ENCODE peak calls at places on chromosomes 6 and 20, in six cellular contexts. F is MCF 10A, S is uterus, X is SK-N-SH, E is pancreas, J is Panc1. I is an unnamed sample.

GRCh38 chr6:72760130-72760793 is 138.4 kb downstream of the KCNQ5 start:
- DNase-seq in F (no peak), S (no peak), X (no peak), E (peak), J (no peak), I (no peak)

GRCh38 chr20:38355161-38356012 is 9.1 kb downstream of the LBP start:
- DNase-seq in F (no peak), S (no peak), X (no peak), E (no peak), J (no peak), I (no peak)

GRCh38 chr6:70210462-70210861 is 92.4 kb downstream of the COL9A1 start:
- DNase-seq in F (peak), S (no peak), X (peak), E (no peak), J (no peak), I (no peak)

GRCh38 chr6:109121411-109121810 is 26.1 kb downstream of the CEP57L1 start:
- DNase-seq in F (no peak), S (no peak), X (no peak), E (no peak), J (no peak), I (no peak)

GRCh38 chr20:57006411-57007170 is 259.9 kb downstream of the BMP7 start:
- DNase-seq in F (no peak), S (no peak), X (no peak), E (no peak), J (no peak), I (no peak)

GRCh38 chr20:9330151-9330550 is 184.2 kb upstream of the LAMP5 start:
- DNase-seq in F (no peak), S (no peak), X (no peak), E (no peak), J (no peak), I (no peak)

GRCh38 chr6:37202788-37203491 is 33.0 kb downstream of the PIM1 start:
- DNase-seq in F (no peak), S (no peak), X (no peak), E (no peak), J (no peak), I (no peak)

GRCh38 chr6:24949020-24949569 is 13.3 kb upstream of the RIPOR2 start:
- DNase-seq in F (no peak), S (no peak), X (no peak), E (no peak), J (no peak), I (no peak)

GRCh38 chr6:2229742-2230141 is 15.7 kb downstream of the GMDS start:
- DNase-seq in F (no peak), S (no peak), X (no peak), E (no peak), J (no peak), I (no peak)

GRCh38 chr6:147205690-147206600 is 1.7 kb downstream of the STXBP5 start:
- DNase-seq in F (peak), S (no peak), X (peak), E (peak), J (no peak), I (no peak)

GRCh38 chr6:14924126-14925024 is 321.5 kb upstream of the JARID2 start:
- DNase-seq in F (no peak), S (no peak), X (no peak), E (no peak), J (no peak), I (peak)

GRCh38 chr6:57207141-57207540 is 15.0 kb downstream of the RAB23 start:
- DNase-seq in F (peak), S (no peak), X (no peak), E (no peak), J (no peak), I (no peak)

GRCh38 chr6:168331058-168331457 is 11.5 kb upstream of the DACT2 start:
- DNase-seq in F (no peak), S (no peak), X (no peak), E (no peak), J (no peak), I (no peak)

GRCh38 chr6:169618526-169619490 is 83.0 kb downstream of the WDR27 start:
- DNase-seq in F (peak), S (no peak), X (no peak), E (no peak), J (no peak), I (no peak)

GRCh38 chr20:16400249-16400648 is 173.0 kb downstream of the KIF16B start:
- DNase-seq in F (no peak), S (no peak), X (no peak), E (no peak), J (no peak), I (no peak)

GRCh38 chr6:135106611-135107010 is 52.0 kb upstream of the HBS1L start:
- DNase-seq in F (no peak), S (no peak), X (no peak), E (no peak), J (no peak), I (no peak)

GRCh38 chr6:40845588-40845987 is 193.4 kb downstream of the UNC5CL start:
- DNase-seq in F (peak), S (no peak), X (no peak), E (peak), J (peak), I (peak)

GRCh38 chr20:49214546-49214945 is 4.7 kb upstream of the DDX27 start:
- DNase-seq in F (no peak), S (no peak), X (no peak), E (no peak), J (no peak), I (no peak)

DNA sequence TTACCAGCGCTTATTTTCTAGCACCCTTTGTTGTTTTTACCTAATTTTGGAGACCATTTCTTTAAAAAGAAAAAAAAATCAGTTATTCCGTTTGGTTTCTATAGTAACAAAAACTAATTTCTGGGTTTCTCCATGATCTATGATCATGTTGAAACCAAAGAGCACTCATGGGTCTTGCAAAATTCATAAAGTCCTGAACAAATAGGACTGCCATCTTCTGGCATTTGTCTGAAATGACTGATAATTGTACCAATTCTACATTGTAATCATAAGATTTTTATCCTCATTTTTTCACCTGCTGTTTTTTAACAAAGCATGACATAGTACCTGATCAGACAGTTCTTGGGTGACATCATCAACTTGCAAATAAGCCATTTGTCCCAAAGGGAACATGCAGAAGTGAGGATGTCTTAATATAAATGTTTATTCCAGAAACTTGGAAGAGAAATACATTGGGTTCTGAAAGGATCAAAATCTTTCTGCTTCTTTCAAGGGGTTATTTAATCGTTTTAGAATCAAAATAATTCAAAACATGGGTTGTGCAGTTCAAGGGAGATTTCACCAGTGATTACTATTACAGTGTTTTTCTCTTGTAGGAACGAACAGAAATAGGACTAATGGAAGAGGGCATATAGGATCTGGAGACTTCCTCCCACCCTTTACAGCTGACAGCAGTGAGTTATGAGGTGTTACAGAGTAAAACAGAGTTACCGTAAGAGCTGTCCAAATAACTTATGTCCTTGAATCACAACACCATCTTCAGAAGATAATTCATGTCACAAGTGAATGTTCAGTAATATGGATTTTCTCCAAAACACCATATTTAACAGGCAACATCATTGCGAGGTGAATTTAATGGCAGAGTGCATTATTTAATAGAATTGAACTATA is 87.1 kb upstream of the GJE1 start:
- DNase-seq in F (peak), S (no peak), X (no peak), E (no peak), J (no peak), I (no peak)
- TF ChIP-seq CTCF in F (peak), S (no peak), X (peak), E (no peak), J (peak), I (no peak)

GRCh38 chr6:26568601-26569432 is 27.9 kb upstream of the ABT1 start:
- DNase-seq in F (peak), S (peak), X (peak), E (peak), J (peak), I (peak)
- TF ChIP-seq CTCF in F (no peak), S (peak), X (peak), E (no peak), J (peak), I (no peak)

DNA sequence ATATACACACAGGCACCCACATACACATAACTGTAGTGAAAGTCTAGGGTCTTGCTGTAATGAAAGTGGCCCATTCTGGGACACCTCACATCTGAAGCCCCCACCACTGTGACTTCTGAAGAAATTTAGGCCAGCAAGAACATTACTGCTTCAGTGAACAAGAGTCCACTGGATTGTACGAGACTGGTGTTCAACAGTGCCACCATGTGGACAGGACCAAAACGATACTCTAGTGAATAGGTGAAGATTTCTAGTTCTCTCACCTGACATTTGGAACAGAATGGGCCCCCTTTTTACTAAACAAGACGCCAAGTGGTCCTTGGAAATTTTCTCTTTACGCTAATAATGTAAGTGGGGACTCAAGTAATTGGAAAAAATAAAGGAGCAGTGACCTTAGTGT is 156.9 kb downstream of the MAFB start:
- DNase-seq in F (peak), S (no peak), X (no peak), E (no peak), J (no peak), I (no peak)
- TF ChIP-seq CTCF in F (peak), S (no peak), X (peak), E (no peak), J (peak), I (peak)

GRCh38 chr20:6940052-6940451 is 172.6 kb downstream of the BMP2 start:
- DNase-seq in F (peak), S (no peak), X (peak), E (no peak), J (no peak), I (peak)
- TF ChIP-seq CTCF in F (peak), S (no peak), X (peak), E (no peak), J (peak), I (peak)

GRCh38 chr6:159819098-159819497 is 19.0 kb downstream of the PNLDC1 start:
- DNase-seq in F (no peak), S (no peak), X (no peak), E (no peak), J (no peak), I (no peak)

GRCh38 chr6:159817951-159818739 is 18.1 kb downstream of the PNLDC1 start:
- DNase-seq in F (no peak), S (no peak), X (no peak), E (no peak), J (no peak), I (no peak)

GRCh38 chr6:159821111-159821510 is 21.0 kb downstream of the PNLDC1 start:
- DNase-seq in F (no peak), S (no peak), X (no peak), E (no peak), J (no peak), I (no peak)

GRCh38 chr6:159821726-159822125 is 21.6 kb downstream of the PNLDC1 start:
- DNase-seq in F (no peak), S (no peak), X (no peak), E (no peak), J (no peak), I (no peak)

DNA sequence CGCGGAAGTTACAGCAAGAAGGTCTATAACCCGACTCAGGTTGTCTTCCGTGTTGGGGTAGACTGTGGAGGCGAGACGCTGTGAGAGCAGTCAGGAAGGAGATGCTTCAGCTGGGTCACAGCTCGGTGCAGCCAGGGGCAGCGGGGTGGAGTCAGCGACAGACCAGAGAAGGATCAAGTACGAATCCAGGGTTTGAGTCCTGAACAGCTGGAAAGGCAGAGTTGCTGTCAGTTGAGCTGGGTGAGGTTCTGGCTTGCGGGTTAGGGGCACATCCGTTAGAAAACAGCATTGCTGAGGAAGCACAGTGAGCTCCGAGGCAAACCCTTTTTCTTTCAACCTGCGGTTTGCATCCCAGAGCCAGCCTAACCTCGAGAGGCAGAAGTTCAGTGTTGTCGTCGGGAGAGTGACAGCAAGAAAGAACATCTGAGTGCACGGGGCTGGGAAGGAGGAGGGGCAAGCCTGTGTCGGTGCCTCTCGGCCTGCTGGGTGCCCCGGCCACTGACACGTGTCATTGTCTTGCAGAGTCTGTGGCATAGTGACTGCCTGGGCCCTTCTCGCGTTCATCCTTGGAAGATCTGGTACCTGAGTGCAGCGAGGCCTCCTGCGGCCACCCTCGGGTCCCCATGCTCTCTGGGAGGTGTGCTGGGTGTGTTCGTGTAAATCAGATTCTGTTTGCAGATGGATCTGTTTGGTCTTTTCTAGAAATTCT is 20.0 kb downstream of the PNLDC1 start:
- DNase-seq in F (no peak), S (no peak), X (no peak), E (no peak), J (no peak), I (no peak)
- TF ChIP-seq CTCF in F (no peak), S (no peak), X (no peak), E (no peak), J (no peak), I (no peak)

DNA sequence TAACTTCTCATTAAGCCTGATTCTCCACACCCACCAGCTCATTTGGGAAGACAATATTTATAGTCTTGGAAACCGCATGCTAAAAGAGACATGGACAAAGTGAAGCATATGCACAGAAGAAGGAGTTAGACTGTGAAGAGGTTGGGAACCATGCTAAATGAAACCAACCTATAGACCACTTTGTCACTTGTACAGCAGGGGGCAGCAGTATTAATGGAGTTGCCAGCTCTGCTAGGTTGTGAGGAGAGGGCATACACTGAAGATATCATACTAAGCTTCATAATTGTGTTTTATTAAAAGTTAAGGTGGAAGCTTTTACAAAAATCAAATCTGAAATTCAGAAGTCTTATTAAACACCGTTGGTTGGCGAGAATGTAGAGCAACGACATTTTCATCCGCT is 38.3 kb upstream of the HMGCLL1 start:
- DNase-seq in F (peak), S (no peak), X (peak), E (peak), J (peak), I (no peak)
- TF ChIP-seq CTCF in F (peak), S (no peak), X (peak), E (no peak), J (peak), I (peak)

I was measured in glutamatergic neuron.